ENCODE peak calls at places on chromosomes 7 and 10, in six cellular contexts. F, W, V, Q, S and P are unnamed samples.

GRCh38 chr7:132919776-132920175 is 162.1 kb downstream of the CHCHD3 start:
- DNase-seq in F (peak; percentile 22), W (no peak), V (peak; percentile 24), Q (no peak), S (no peak), P (no peak)

GRCh38 chr7:140679186-140679585 is 6.4 kb downstream of the ADCK2 start:
- DNase-seq in F (no peak), W (no peak), V (no peak), Q (no peak), S (no peak), P (no peak)

GRCh38 chr7:111813306-111813705 is 251.0 kb upstream of the IMMP2L start:
- DNase-seq in F (no peak), W (no peak), V (no peak), Q (no peak), S (no peak), P (no peak)

GRCh38 chr10:60426425-60426824 is 36.8 kb upstream of the ANK3 start:
- DNase-seq in F (peak; percentile 88), W (no peak), V (peak; percentile 83), Q (peak; percentile 95), S (peak; percentile 82), P (peak; percentile 77)

GRCh38 chr10:132862485-132863420 is 76.8 kb upstream of the NKX6-2 start:
- DNase-seq in F (no peak), W (no peak), V (no peak), Q (no peak), S (no peak), P (no peak)

GRCh38 chr10:84358743-84359142 is 30.4 kb downstream of the CCSER2 start:
- DNase-seq in F (no peak), W (no peak), V (no peak), Q (no peak), S (no peak), P (no peak)

GRCh38 chr7:108459922-108460551 is 3.8 kb upstream of the NRCAM start:
- DNase-seq in F (peak; percentile 63), W (no peak), V (no peak), Q (peak; percentile 58), S (peak; percentile 22), P (no peak)

GRCh38 chr7:149714081-149714909 is 59.1 kb downstream of the ZNF467 start:
- DNase-seq in F (peak; percentile 92), W (peak; percentile 91), V (peak; percentile 84), Q (peak; percentile 85), S (peak; percentile 84), P (peak; percentile 60)

GRCh38 chr7:35758421-35758820 is 42.4 kb upstream of the SEPTIN7 start:
- DNase-seq in F (peak; percentile 20), W (no peak), V (no peak), Q (no peak), S (no peak), P (no peak)

GRCh38 chr7:85750454-85750949 is 563.6 kb upstream of the SEMA3D start:
- DNase-seq in F (peak; percentile 61), W (no peak), V (peak; percentile 10), Q (peak; percentile 60), S (peak; percentile 21), P (peak; percentile 27)

GRCh38 chr10:49106451-49106850 is 8.9 kb downstream of the VSTM4 start:
- DNase-seq in F (peak; percentile 61), W (no peak), V (no peak), Q (no peak), S (no peak), P (no peak)

GRCh38 chr10:75452997-75453396 is 21.6 kb downstream of the LRMDA start:
- DNase-seq in F (no peak), W (no peak), V (no peak), Q (no peak), S (no peak), P (no peak)

GRCh38 chr10:100621360-100622205 is 85.8 kb downstream of the HIF1AN start:
- DNase-seq in F (peak; percentile 29), W (no peak), V (no peak), Q (peak; percentile 13), S (no peak), P (no peak)

GRCh38 chr7:55526770-55527169 is 45.5 kb downstream of the VOPP1 start:
- DNase-seq in F (no peak), W (no peak), V (no peak), Q (no peak), S (no peak), P (no peak)

GRCh38 chr7:27112960-27113949 is 10.8 kb upstream of the HOXA2 start:
- DNase-seq in F (peak; percentile 53), W (peak; percentile 71), V (no peak), Q (peak; percentile 96), S (peak; percentile 85), P (no peak)

GRCh38 chr10:1267148-1267547 is 211.0 kb downstream of the WDR37 start:
- DNase-seq in F (no peak), W (no peak), V (no peak), Q (no peak), S (no peak), P (no peak)

GRCh38 chr7:36723951-36724664 is at the start of gene AOAH:
- DNase-seq in F (no peak), W (peak; percentile 41), V (no peak), Q (no peak), S (no peak), P (no peak)

GRCh38 chr7:47611045-47611511 is 29.2 kb upstream of the TNS3 start:
- DNase-seq in F (no peak), W (no peak), V (no peak), Q (no peak), S (no peak), P (no peak)
- H3K4me3 ChIP-seq in F (no peak overlapping the region), W (no peak overlapping the region), V (no peak overlapping the region), Q (no peak overlapping the region), S (no peak overlapping the region), P (no peak overlapping the region)

GRCh38 chr10:69087600-69088470 is at the start of gene SRGN:
- DNase-seq in F (peak; percentile 98), W (peak; percentile 31), V (peak; percentile 56), Q (peak; percentile 95), S (peak; percentile 82), P (no peak)
- H3K4me3 ChIP-seq in F (peak within 1 kb of the TSS; percentile 62), W (peak within 1 kb of the TSS; percentile 64), V (peak within 1 kb of the TSS; percentile 18), Q (peak within 1 kb of the TSS; percentile 1), S (peak within 1 kb of the TSS; percentile 20), P (peak within 1 kb of the TSS; percentile 22)

GRCh38 chr7:143282124-143282523 is 2.6 kb upstream of the TMEM139 start:
- DNase-seq in F (no peak), W (no peak), V (no peak), Q (no peak), S (no peak), P (no peak)
- H3K4me3 ChIP-seq in F (no peak overlapping the region), W (no peak overlapping the region), V (no peak overlapping the region), Q (no peak overlapping the region), S (no peak overlapping the region), P (no peak overlapping the region)

GRCh38 chr10:30553018-30553624 is 76.4 kb downstream of the LYZL2 start:
- DNase-seq in F (peak; percentile 29), W (no peak), V (no peak), Q (no peak), S (no peak), P (no peak)

GRCh38 chr10:30556189-30556588 is 73.4 kb downstream of the LYZL2 start:
- DNase-seq in F (no peak), W (no peak), V (no peak), Q (no peak), S (peak; percentile 59), P (no peak)

GRCh38 chr10:30555465-30555864 is 74.1 kb downstream of the LYZL2 start:
- DNase-seq in F (no peak), W (no peak), V (no peak), Q (no peak), S (no peak), P (no peak)

GRCh38 chr10:30554443-30554831 is 75.1 kb downstream of the LYZL2 start:
- DNase-seq in F (no peak), W (no peak), V (no peak), Q (no peak), S (no peak), P (no peak)

GRCh38 chr10:30553625-30554442 is 75.7 kb downstream of the LYZL2 start:
- DNase-seq in F (peak; percentile 86), W (peak; percentile 67), V (peak; percentile 30), Q (peak; percentile 70), S (no peak), P (no peak)
- H3K4me3 ChIP-seq in F (peak overlapping the region; percentile 24), W (peak overlapping the region; percentile 46), V (peak overlapping the region; percentile 31), Q (no peak overlapping the region), S (no peak overlapping the region), P (no peak overlapping the region)

DNA sequence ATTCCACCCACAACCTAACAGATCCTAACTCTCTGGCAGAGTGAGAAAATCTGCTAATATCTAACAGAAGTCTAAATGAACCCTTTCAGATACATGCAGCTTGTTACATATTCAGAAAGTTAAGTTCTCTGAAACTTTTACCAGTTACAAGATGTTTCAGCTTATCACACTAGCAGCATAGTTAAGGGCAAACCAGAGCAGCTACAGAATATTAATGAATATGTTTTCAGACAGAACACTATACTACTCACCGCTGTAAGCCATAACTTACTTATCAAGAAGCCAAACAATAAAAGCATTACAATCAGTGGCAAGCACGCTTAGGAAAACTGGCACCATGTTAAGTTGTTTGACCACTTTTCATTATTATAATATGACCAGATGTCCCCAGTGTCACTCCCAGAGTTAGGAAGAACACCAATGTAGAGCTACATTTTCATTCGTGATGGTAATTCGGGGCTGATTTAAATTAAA is 2.7 kb downstream of the ITGB1 start:
- DNase-seq in F (no peak), W (no peak), V (no peak), Q (no peak), S (no peak), P (no peak)
- H3K4me3 ChIP-seq in F (peak overlapping the region; percentile 85), W (peak overlapping the region; percentile 95), V (peak overlapping the region; percentile 90), Q (peak overlapping the region; percentile 77), S (peak overlapping the region; percentile 91), P (peak overlapping the region; percentile 86)

GRCh38 chr7:5481241-5482019 is 57.8 kb upstream of the TNRC18 start:
- DNase-seq in F (no peak), W (no peak), V (no peak), Q (no peak), S (no peak), P (no peak)

GRCh38 chr7:5478568-5479045 is 55.0 kb upstream of the TNRC18 start:
- DNase-seq in F (no peak), W (no peak), V (peak; percentile 9), Q (no peak), S (no peak), P (no peak)

GRCh38 chr7:5479133-5479745 is 55.6 kb upstream of the TNRC18 start:
- DNase-seq in F (no peak), W (no peak), V (peak; percentile 85), Q (peak; percentile 59), S (no peak), P (no peak)

GRCh38 chr7:5482020-5482498 is 58.4 kb upstream of the TNRC18 start:
- DNase-seq in F (no peak), W (no peak), V (no peak), Q (no peak), S (no peak), P (no peak)

DNA sequence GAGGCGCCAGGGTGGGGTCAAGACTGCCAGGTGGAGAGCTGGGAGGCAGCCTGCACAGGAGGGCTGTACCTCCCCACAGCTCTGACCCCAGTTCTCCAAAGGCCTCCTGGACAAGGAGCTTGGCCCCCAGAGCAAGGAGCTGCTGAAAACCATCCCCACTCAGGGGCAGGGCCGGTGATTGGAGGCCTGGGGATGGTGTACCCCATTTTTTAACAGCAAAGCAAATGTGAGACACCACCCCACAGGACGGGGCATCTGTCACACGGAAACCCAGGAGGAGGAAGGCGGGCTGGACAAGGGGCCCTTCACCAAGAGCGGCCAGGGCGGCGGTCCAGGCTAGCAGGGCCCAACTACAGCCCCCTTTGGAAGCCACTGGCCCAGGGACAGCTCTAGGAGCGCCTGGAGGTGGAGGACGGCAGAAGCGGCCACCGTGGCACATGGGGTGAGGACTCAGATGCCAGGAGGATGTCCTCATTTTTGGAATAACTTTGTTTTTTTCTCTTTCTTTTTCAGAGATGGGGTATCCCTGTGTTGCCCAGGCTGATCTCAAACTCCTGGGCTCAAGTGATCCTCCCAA is 56.4 kb upstream of the TNRC18 start:
- DNase-seq in F (no peak), W (no peak), V (no peak), Q (no peak), S (no peak), P (no peak)
- H3K4me3 ChIP-seq in F (no peak overlapping the region), W (no peak overlapping the region), V (no peak overlapping the region), Q (no peak overlapping the region), S (no peak overlapping the region), P (no peak overlapping the region)